ENCODE peak calls at places on chromosomes 1 and 21, in five cellular contexts. One of them, this sample, is unnamed.

GRCh38 chr21:32712043-32712442 is 15.8 kb downstream of the SYNJ1 start:
- DNase-seq in nephron progenitor cell: no peak
- DNase-seq in Calu3: no peak
- DNase-seq in coronary artery: no peak
- DNase-seq in cardiac muscle cell: no peak
- DNase-seq in this sample: no peak

GRCh38 chr1:110734146-110734680 is 59.5 kb upstream of the KCNA3 start:
- DNase-seq in nephron progenitor cell: no peak
- DNase-seq in Calu3: no peak
- DNase-seq in coronary artery: no peak
- DNase-seq in cardiac muscle cell: no peak
- DNase-seq in this sample: no peak

GRCh38 chr1:209743145-209743482 is 12.7 kb upstream of the TRAF3IP3 start:
- DNase-seq in nephron progenitor cell: no peak
- DNase-seq in Calu3: no peak
- DNase-seq in coronary artery: peak
- DNase-seq in cardiac muscle cell: no peak
- DNase-seq in this sample: peak

GRCh38 chr1:47564570-47564969 is 126.7 kb downstream of the FOXD2 start:
- DNase-seq in nephron progenitor cell: no peak
- DNase-seq in Calu3: no peak
- DNase-seq in coronary artery: no peak
- DNase-seq in cardiac muscle cell: no peak
- DNase-seq in this sample: no peak

GRCh38 chr1:89888480-89889335 is 67.9 kb downstream of the LRRC8D start:
- DNase-seq in nephron progenitor cell: no peak
- DNase-seq in Calu3: no peak
- DNase-seq in coronary artery: no peak
- DNase-seq in cardiac muscle cell: no peak
- DNase-seq in this sample: no peak

GRCh38 chr1:68339505-68339904 is 107.2 kb upstream of the WLS start:
- DNase-seq in nephron progenitor cell: no peak
- DNase-seq in Calu3: no peak
- DNase-seq in coronary artery: no peak
- DNase-seq in cardiac muscle cell: no peak
- DNase-seq in this sample: no peak

GRCh38 chr1:207866471-207867135 is 44.3 kb downstream of the CD34 start:
- DNase-seq in nephron progenitor cell: no peak
- DNase-seq in Calu3: no peak
- DNase-seq in coronary artery: peak
- DNase-seq in cardiac muscle cell: no peak
- DNase-seq in this sample: peak

GRCh38 chr21:40754466-40754865 is 92.5 kb downstream of the DSCAM start:
- DNase-seq in nephron progenitor cell: no peak
- DNase-seq in Calu3: no peak
- DNase-seq in coronary artery: no peak
- DNase-seq in cardiac muscle cell: peak
- DNase-seq in this sample: no peak

GRCh38 chr1:192630521-192631287 is 5.2 kb upstream of the RGS13 start:
- DNase-seq in nephron progenitor cell: no peak
- DNase-seq in Calu3: no peak
- DNase-seq in coronary artery: no peak
- DNase-seq in cardiac muscle cell: no peak
- DNase-seq in this sample: no peak

GRCh38 chr1:199742547-199742946 is 285.0 kb upstream of the NR5A2 start:
- DNase-seq in nephron progenitor cell: no peak
- DNase-seq in Calu3: peak
- DNase-seq in coronary artery: no peak
- DNase-seq in cardiac muscle cell: no peak
- DNase-seq in this sample: no peak

GRCh38 chr1:47522890-47523811 is 85.3 kb downstream of the FOXD2 start:
- DNase-seq in nephron progenitor cell: no peak
- DNase-seq in Calu3: no peak
- DNase-seq in coronary artery: peak
- DNase-seq in cardiac muscle cell: no peak
- DNase-seq in this sample: no peak

GRCh38 chr1:59738152-59738551 is 76.6 kb upstream of the HOOK1 start:
- DNase-seq in nephron progenitor cell: no peak
- DNase-seq in Calu3: no peak
- DNase-seq in coronary artery: no peak
- DNase-seq in cardiac muscle cell: no peak
- DNase-seq in this sample: peak

GRCh38 chr1:39167632-39168209 is 36.8 kb upstream of the MACF1 start:
- DNase-seq in nephron progenitor cell: no peak
- DNase-seq in Calu3: no peak
- DNase-seq in coronary artery: no peak
- DNase-seq in cardiac muscle cell: no peak
- DNase-seq in this sample: no peak

GRCh38 chr1:177307771-177308170 is 137.0 kb downstream of the BRINP2 start:
- DNase-seq in nephron progenitor cell: no peak
- DNase-seq in Calu3: no peak
- DNase-seq in coronary artery: no peak
- DNase-seq in cardiac muscle cell: no peak
- DNase-seq in this sample: no peak

GRCh38 chr1:173356211-173356762 is 120.8 kb upstream of the PRDX6 start:
- DNase-seq in nephron progenitor cell: no peak
- DNase-seq in Calu3: no peak
- DNase-seq in coronary artery: no peak
- DNase-seq in cardiac muscle cell: no peak
- DNase-seq in this sample: no peak

GRCh38 chr1:53868565-53868964 is 21.0 kb downstream of the YIPF1 start:
- DNase-seq in nephron progenitor cell: no peak
- DNase-seq in Calu3: no peak
- DNase-seq in coronary artery: no peak
- DNase-seq in cardiac muscle cell: no peak
- DNase-seq in this sample: no peak

GRCh38 chr1:24391882-24392603 is 21.5 kb downstream of the STPG1 start:
- DNase-seq in nephron progenitor cell: peak
- DNase-seq in Calu3: peak
- DNase-seq in coronary artery: no peak
- DNase-seq in cardiac muscle cell: peak
- DNase-seq in this sample: peak

GRCh38 chr1:56803561-56804156 is 15.5 kb downstream of the FYB2 start:
- DNase-seq in nephron progenitor cell: peak
- DNase-seq in Calu3: peak
- DNase-seq in coronary artery: no peak
- DNase-seq in cardiac muscle cell: peak
- DNase-seq in this sample: peak

GRCh38 chr1:63322248-63322943 is at the start of gene FOXD3:
- DNase-seq in nephron progenitor cell: peak
- DNase-seq in Calu3: peak
- DNase-seq in coronary artery: no peak
- DNase-seq in cardiac muscle cell: peak
- DNase-seq in this sample: peak

GRCh38 chr1:211196880-211197279 is 62.3 kb upstream of the RCOR3 start:
- DNase-seq in nephron progenitor cell: no peak
- DNase-seq in Calu3: no peak
- DNase-seq in coronary artery: no peak
- DNase-seq in cardiac muscle cell: no peak
- DNase-seq in this sample: no peak

GRCh38 chr1:173193639-173194038 is 13.5 kb downstream of the TNFSF4 start:
- DNase-seq in nephron progenitor cell: no peak
- DNase-seq in Calu3: no peak
- DNase-seq in coronary artery: no peak
- DNase-seq in cardiac muscle cell: no peak
- DNase-seq in this sample: no peak

GRCh38 chr1:91737650-91738049 is 148.3 kb downstream of the TGFBR3 start:
- DNase-seq in nephron progenitor cell: no peak
- DNase-seq in Calu3: no peak
- DNase-seq in coronary artery: no peak
- DNase-seq in cardiac muscle cell: no peak
- DNase-seq in this sample: no peak

GRCh38 chr21:25453524-25453923 is 153.8 kb downstream of the MRPL39 start:
- DNase-seq in nephron progenitor cell: no peak
- DNase-seq in Calu3: no peak
- DNase-seq in coronary artery: no peak
- DNase-seq in cardiac muscle cell: no peak
- DNase-seq in this sample: no peak

GRCh38 chr1:48200166-48200900 is 22.2 kb upstream of the SLC5A9 start:
- DNase-seq in nephron progenitor cell: no peak
- DNase-seq in Calu3: no peak
- DNase-seq in coronary artery: no peak
- DNase-seq in cardiac muscle cell: no peak
- DNase-seq in this sample: no peak

GRCh38 chr1:99180915-99181314 is 83.4 kb upstream of the PLPPR4 start:
- DNase-seq in nephron progenitor cell: no peak
- DNase-seq in Calu3: no peak
- DNase-seq in coronary artery: no peak
- DNase-seq in cardiac muscle cell: no peak
- DNase-seq in this sample: no peak

GRCh38 chr1:99177465-99177864 is 86.8 kb upstream of the PLPPR4 start:
- DNase-seq in nephron progenitor cell: no peak
- DNase-seq in Calu3: no peak
- DNase-seq in coronary artery: no peak
- DNase-seq in cardiac muscle cell: no peak
- DNase-seq in this sample: no peak

GRCh38 chr1:99181892-99182291 is 82.4 kb upstream of the PLPPR4 start:
- DNase-seq in nephron progenitor cell: no peak
- DNase-seq in Calu3: no peak
- DNase-seq in coronary artery: no peak
- DNase-seq in cardiac muscle cell: no peak
- DNase-seq in this sample: no peak

GRCh38 chr1:99176753-99177152 is 87.5 kb upstream of the PLPPR4 start:
- DNase-seq in nephron progenitor cell: no peak
- DNase-seq in Calu3: no peak
- DNase-seq in coronary artery: no peak
- DNase-seq in cardiac muscle cell: no peak
- DNase-seq in this sample: no peak

GRCh38 chr1:99180343-99180808 is 83.9 kb upstream of the PLPPR4 start:
- DNase-seq in nephron progenitor cell: peak
- DNase-seq in Calu3: peak
- DNase-seq in coronary artery: no peak
- DNase-seq in cardiac muscle cell: peak
- DNase-seq in this sample: peak
- TF ChIP-seq CTCF in nephron progenitor cell: peak
- TF ChIP-seq CTCF in Calu3: peak
- TF ChIP-seq CTCF in coronary artery: peak
- TF ChIP-seq CTCF in cardiac muscle cell: peak
- TF ChIP-seq CTCF in this sample: peak

GRCh38 chr1:230978491-230979388 is at the start of the genes ARV1 and TTC13:
- DNase-seq in nephron progenitor cell: peak
- DNase-seq in Calu3: peak
- DNase-seq in coronary artery: peak
- DNase-seq in cardiac muscle cell: peak
- DNase-seq in this sample: peak
- TF ChIP-seq CTCF in nephron progenitor cell: no peak
- TF ChIP-seq CTCF in Calu3: peak
- TF ChIP-seq CTCF in coronary artery: peak
- TF ChIP-seq CTCF in cardiac muscle cell: peak
- TF ChIP-seq CTCF in this sample: no peak

GRCh38 chr1:232306269-232306911 is 323.5 kb downstream of the SIPA1L2 start:
- DNase-seq in nephron progenitor cell: peak
- DNase-seq in Calu3: no peak
- DNase-seq in coronary artery: no peak
- DNase-seq in cardiac muscle cell: peak
- DNase-seq in this sample: peak
- TF ChIP-seq CTCF in nephron progenitor cell: no peak
- TF ChIP-seq CTCF in Calu3: no peak
- TF ChIP-seq CTCF in coronary artery: no peak
- TF ChIP-seq CTCF in cardiac muscle cell: peak
- TF ChIP-seq CTCF in this sample: no peak

GRCh38 chr1:234069760-234070159 is 165.3 kb downstream of the SLC35F3 start:
- DNase-seq in nephron progenitor cell: no peak
- DNase-seq in Calu3: peak
- DNase-seq in coronary artery: no peak
- DNase-seq in cardiac muscle cell: no peak
- DNase-seq in this sample: no peak
- TF ChIP-seq CTCF in nephron progenitor cell: no peak
- TF ChIP-seq CTCF in Calu3: no peak
- TF ChIP-seq CTCF in coronary artery: no peak
- TF ChIP-seq CTCF in cardiac muscle cell: no peak
- TF ChIP-seq CTCF in this sample: no peak

GRCh38 chr1:185238447-185238846 is 78.6 kb downstream of the IVNS1ABP start:
- DNase-seq in nephron progenitor cell: no peak
- DNase-seq in Calu3: no peak
- DNase-seq in coronary artery: no peak
- DNase-seq in cardiac muscle cell: no peak
- DNase-seq in this sample: no peak
- TF ChIP-seq CTCF in nephron progenitor cell: no peak
- TF ChIP-seq CTCF in Calu3: peak
- TF ChIP-seq CTCF in coronary artery: no peak
- TF ChIP-seq CTCF in cardiac muscle cell: peak
- TF ChIP-seq CTCF in this sample: peak

DNA sequence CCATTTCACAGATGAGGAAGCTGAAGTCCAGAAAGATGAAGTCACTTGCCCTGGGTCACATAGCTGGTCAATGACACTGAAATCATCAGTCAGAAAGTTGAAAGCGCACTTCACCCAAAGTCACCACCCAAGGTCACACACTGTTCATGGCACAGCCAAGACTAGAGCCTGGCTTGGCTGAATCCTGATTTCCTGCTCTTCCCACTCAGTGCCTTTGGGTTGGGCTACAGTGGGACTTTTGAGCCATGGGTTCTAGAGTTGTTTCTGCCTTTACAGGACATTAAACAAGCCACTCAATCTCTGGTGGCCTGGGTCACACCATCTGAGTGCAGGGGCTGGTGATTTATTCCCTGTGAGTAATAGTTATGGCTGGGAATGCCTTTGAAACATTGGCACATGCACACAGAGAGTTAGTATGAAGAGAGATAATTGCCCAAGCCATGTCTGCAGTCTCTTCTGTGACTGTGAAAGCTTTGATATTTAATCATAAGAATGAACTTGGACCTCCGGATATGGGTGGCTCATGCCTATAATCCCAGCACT is 15.9 kb upstream of the ARHGEF10L start:
- DNase-seq in nephron progenitor cell: no peak
- DNase-seq in Calu3: no peak
- DNase-seq in coronary artery: no peak
- DNase-seq in cardiac muscle cell: no peak
- DNase-seq in this sample: no peak
- TF ChIP-seq CTCF in nephron progenitor cell: no peak
- TF ChIP-seq CTCF in Calu3: no peak
- TF ChIP-seq CTCF in coronary artery: no peak
- TF ChIP-seq CTCF in cardiac muscle cell: no peak
- TF ChIP-seq CTCF in this sample: no peak

DNA sequence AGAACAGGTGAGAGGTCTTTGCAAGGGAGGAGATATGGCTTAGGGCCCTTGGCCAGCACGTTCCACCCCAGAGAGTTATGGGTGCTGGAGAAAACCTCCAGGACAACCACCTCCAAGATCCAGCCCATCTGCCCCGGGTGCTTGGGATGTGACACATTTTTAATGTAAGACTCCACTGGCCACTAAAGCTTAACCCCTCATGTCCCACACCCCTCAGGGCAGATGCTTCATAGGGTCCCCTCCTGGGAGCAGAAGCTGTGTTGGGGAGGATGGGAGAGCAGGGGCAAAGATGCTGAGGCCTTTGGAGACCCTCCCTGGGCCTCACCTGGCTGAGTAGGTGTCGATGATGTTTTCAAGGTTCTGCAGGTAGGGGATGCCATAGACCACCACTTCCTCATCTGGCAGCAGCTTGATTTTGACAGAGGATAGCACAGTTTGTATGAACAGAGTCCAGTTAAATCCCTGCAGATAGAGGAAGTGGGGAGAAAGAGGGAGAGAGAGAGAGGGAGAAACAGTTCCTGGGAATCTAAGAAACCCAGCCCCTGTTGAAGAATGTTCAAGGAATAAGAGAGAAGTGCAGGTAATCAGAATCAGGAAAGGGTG is 11.9 kb downstream of the PRXL2B start:
- DNase-seq in nephron progenitor cell: no peak
- DNase-seq in Calu3: no peak
- DNase-seq in coronary artery: no peak
- DNase-seq in cardiac muscle cell: no peak
- DNase-seq in this sample: no peak
- TF ChIP-seq CTCF in nephron progenitor cell: no peak
- TF ChIP-seq CTCF in Calu3: no peak
- TF ChIP-seq CTCF in coronary artery: no peak
- TF ChIP-seq CTCF in cardiac muscle cell: no peak
- TF ChIP-seq CTCF in this sample: no peak

This sample was measured in body of pancreas.